ENCODE peak calls at places on chromosomes 16 and 17, in six cellular contexts. T is ovary, R is keratinocyte, L is endodermal cell, A is lung, X is ascending aorta. I is an unnamed sample.

GRCh38 chr17:64084086-64084939 is 45.6 kb downstream of the ERN1 start:
- DNase-seq in R (no peak), L (no peak), T (no peak), A (no peak), X (no peak), I (no peak)

GRCh38 chr16:1156111-1156982 is 3.4 kb downstream of the CACNA1H start:
- DNase-seq in X (no peak), A (no peak), R (no peak), L (no peak), T (peak; percentile 91), I (no peak)

GRCh38 chr16:84463221-84463620 is 41.2 kb downstream of the MEAK7 start:
- DNase-seq in T (no peak), R (no peak), A (no peak), L (peak; percentile 24), X (peak; percentile 49), I (no peak)

GRCh38 chr17:77404812-77405581 is 264.2 kb downstream of the SEC14L1 start:
- DNase-seq in R (no peak), X (peak; percentile 91), T (no peak), A (peak; percentile 64), L (no peak), I (no peak)

GRCh38 chr17:18182190-18182977 is 1.2 kb upstream of the ALKBH5 start:
- DNase-seq in X (peak; percentile 70), L (no peak), A (peak; percentile 46), R (no peak), T (peak; percentile 66), I (peak; percentile 27)

GRCh38 chr16:67000384-67001158 is 12.2 kb downstream of the CES4A start:
- DNase-seq in R (no peak), L (peak; percentile 90), A (peak; percentile 66), X (peak; percentile 83), T (peak; percentile 60), I (peak; percentile 70)

GRCh38 chr17:19384723-19385391 is 2.1 kb downstream of the MFAP4 start:
- DNase-seq in T (peak; percentile 97), R (no peak), L (no peak), X (peak; percentile 86), A (peak; percentile 75), I (no peak)

GRCh38 chr17:27545562-27546229 is 85.3 kb upstream of the LGALS9 start:
- DNase-seq in X (no peak), T (no peak), A (no peak), R (no peak), L (peak; percentile 69), I (peak; percentile 41)

GRCh38 chr17:40518401-40519088 is 17.1 kb upstream of the TNS4 start:
- DNase-seq in L (peak; percentile 84), T (no peak), A (no peak), R (no peak), X (peak; percentile 41), I (no peak)

GRCh38 chr17:55466671-55467070 is 44.6 kb downstream of the SMIM36 start:
- DNase-seq in T (no peak), A (no peak), X (no peak), R (no peak), L (peak; percentile 64), I (no peak)

GRCh38 chr16:83966153-83966696 is 1.8 kb upstream of the NECAB2 start:
- DNase-seq in X (no peak), T (no peak), L (no peak), R (no peak), A (no peak), I (no peak)

GRCh38 chr16:7318661-7319060 is 14.0 kb upstream of the RBFOX1 start:
- DNase-seq in X (no peak), T (no peak), R (no peak), A (no peak), L (no peak), I (no peak)

GRCh38 chr16:7316266-7316888 is 16.3 kb upstream of the RBFOX1 start:
- DNase-seq in X (no peak), A (no peak), T (no peak), L (no peak), R (no peak), I (no peak)

GRCh38 chr16:7317982-7318381 is 14.7 kb upstream of the RBFOX1 start:
- DNase-seq in T (no peak), L (no peak), X (no peak), A (no peak), R (no peak), I (no peak)

GRCh38 chr16:7315813-7316212 is 16.8 kb upstream of the RBFOX1 start:
- DNase-seq in A (no peak), T (no peak), L (no peak), X (no peak), R (no peak), I (no peak)

DNA sequence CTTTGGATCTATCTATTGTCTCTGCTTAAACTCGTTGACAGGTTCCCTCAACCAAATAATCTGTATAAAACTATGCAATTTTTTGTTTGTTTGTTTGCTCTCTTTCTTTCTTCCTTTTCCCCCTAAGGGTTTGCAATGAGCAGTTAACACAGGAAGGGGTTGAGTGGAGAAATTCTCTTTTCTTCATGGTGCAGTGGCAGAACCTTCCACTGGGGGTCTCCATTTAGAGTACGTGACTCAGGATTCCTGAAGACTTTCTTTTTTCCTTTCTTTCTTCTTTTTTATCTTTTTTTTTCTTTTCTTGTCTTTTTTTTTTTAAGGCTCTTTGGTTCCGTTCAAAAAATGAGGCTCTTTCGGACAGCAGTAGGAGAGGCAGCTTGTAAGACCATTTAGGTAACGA is 19.5 kb upstream of the RBFOX1 start:
- DNase-seq in A (no peak), T (no peak), L (peak; percentile 73), X (no peak), R (no peak), I (peak; percentile 36)
- TF ChIP-seq CTCF in A (no peak), T (no peak), L (peak; percentile 82), X (no peak), R (no peak), I (peak; percentile 63)

DNA sequence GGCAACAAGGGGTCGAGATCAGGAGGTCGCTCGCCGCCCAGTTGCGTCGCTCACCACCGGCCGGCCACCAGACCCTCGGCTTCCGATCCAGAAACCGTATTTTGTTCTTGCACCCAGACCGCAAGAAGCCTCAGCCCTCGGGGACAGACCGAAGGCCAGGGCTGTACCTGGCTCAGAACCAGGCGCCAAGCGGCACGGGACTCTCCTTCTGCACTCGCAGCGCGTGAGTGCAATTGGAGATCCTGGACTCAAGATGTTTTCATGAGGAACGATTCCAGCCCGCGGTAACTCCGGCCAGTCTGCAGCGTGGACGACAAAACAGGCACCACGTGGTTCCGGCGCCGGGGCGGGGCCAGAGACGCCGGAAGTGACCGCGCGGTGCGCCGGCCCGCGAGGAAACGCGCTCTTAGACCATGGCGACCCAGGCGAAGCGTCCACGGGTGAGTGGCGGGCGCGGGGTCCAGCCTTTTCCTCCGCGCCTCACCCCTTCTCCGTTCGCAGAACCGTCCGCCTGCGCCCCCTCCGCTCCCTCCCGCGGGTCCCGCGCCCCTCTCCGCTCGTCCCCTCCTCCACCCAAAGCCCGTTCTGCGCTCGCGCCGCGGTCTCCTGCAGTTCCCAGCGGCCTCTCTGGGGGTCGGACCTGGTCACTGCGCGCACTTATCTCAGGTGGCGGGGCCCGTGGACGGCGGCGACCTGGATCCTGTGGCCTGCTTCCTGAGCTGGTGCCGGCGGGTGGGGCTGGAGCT is at the start of gene SETD6:
- DNase-seq in X (peak; percentile 92), R (peak; percentile 25), T (peak; percentile 81), L (peak; percentile 95), A (peak; percentile 90), I (peak; percentile 94)
- TF ChIP-seq CTCF in X (peak; percentile 31), R (no peak), T (peak; percentile 49), L (peak; percentile 49), A (no peak), I (no peak)

GRCh38 chr16:75506107-75506506 is 10.9 kb upstream of the CHST6 start:
- DNase-seq in T (no peak), L (no peak), R (no peak), X (no peak), A (no peak), I (no peak)
- TF ChIP-seq CTCF in T (no peak), L (no peak), R (no peak), X (no peak), A (no peak), I (no peak)

GRCh38 chr17:7842380-7842949 is 8.4 kb downstream of the KDM6B start:
- DNase-seq in T (peak; percentile 77), L (no peak), X (peak; percentile 94), A (peak; percentile 81), R (no peak), I (no peak)

GRCh38 chr17:7842950-7843535 is 9.0 kb downstream of the KDM6B start:
- DNase-seq in R (peak; percentile 79), A (peak; percentile 87), L (peak; percentile 89), X (peak; percentile 93), T (peak; percentile 64), I (no peak)

GRCh38 chr17:7841309-7841621 is 7.2 kb downstream of the KDM6B start:
- DNase-seq in T (no peak), A (no peak), X (no peak), R (no peak), L (no peak), I (no peak)

GRCh38 chr17:7840875-7841274 is 6.9 kb downstream of the KDM6B start:
- DNase-seq in R (no peak), T (no peak), A (no peak), X (no peak), L (no peak), I (no peak)

DNA sequence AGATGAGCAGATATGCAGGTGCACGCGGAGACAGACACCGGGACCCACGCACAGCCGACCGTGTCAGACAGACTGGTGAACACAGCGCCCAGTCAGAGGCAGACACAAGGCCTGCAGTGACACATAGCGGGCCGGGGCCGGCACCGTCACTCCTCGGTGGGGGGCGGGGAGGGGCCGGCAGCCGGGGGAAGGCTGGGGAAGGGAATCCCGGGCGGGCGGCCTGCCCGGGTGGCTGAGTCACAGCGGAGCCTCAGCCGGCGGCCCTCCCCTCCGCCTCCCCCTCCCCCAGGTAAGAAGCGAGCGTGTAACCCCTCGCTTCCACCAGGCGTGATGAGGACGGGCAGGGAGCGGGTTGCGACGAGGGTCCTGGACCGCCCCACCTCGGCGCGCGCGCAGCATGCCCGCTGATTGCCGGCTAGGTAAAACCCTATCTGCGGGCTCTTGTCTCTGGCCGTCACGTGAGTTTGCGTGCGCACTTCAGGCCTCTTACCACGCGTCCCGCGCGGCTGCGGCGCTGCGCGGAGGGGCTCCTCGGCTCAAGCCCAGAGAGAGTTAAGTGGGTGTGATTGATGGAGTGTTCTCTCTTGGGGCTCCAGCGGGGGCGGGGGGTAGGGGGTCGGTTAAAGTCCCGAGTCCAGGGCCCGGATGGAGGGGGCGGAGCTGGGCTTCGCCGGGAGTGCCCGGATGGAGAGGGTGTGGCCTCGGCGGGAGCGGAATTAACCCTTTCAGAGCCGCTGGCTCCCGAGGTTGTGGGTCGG is 7.8 kb downstream of the KDM6B start:
- DNase-seq in L (peak; percentile 99), X (peak; percentile 97), T (peak; percentile 95), R (no peak), A (peak; percentile 94), I (peak; percentile 96)
- TF ChIP-seq CTCF in L (no peak), X (peak; percentile 57), T (peak; percentile 57), R (no peak), A (peak; percentile 5), I (no peak)

GRCh38 chr16:3461120-3461519 is 17.6 kb downstream of the NAA60 start:
- DNase-seq in R (no peak), L (peak; percentile 66), T (no peak), A (no peak), X (no peak), I (no peak)
- TF ChIP-seq CTCF in R (no peak), L (no peak), T (no peak), A (no peak), X (no peak), I (no peak)

DNA sequence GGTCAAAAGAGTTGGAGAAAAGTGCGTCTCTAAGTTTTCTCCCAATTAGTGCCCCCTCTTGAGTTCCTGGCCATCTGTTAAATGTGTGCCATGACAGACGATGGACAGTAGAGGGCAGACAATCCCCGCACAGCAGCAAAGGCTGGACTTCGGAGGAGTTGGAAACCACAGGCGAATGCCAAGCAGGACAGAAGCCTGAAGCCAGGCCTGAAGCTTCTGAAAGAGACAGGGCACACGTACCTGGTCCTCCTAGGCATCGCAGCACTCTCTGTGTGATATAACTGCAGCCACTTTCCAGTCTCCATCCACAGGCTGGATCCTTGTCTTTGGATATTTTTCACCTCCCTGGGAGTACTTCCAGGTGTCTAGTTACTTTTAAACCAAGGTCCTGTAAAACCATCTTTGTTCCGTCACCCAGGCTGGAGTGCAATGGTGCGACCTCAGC is 14.5 kb downstream of the C17orf100 start:
- DNase-seq in R (no peak), T (peak; percentile 74), L (peak; percentile 95), X (peak; percentile 83), A (peak; percentile 75), I (peak; percentile 75)
- TF ChIP-seq CTCF in R (peak; percentile 97), T (peak; percentile 83), L (peak; percentile 95), X (peak; percentile 92), A (peak; percentile 88), I (peak; percentile 85)